ENCODE peak calls at places on chromosomes 6 and 20, in four cellular contexts. D is endothelial cell, J is RWPE2, X is progenitor cell of endocrine pancreas. U is an unnamed sample.
A peak's percentile ranks its signal among the peaks of the same experiment; 100 is the strongest.

GRCh38 chr6:117549606-117550005 is 52.7 kb downstream of the GOPC start:
- DNase-seq in J (no peak), X (no peak), D (no peak), U (no peak)

GRCh38 chr20:35542990-35543389 is 1.1 kb downstream of the ERGIC3 start:
- DNase-seq in D (no peak), X (no peak), J (no peak), U (no peak)

GRCh38 chr6:151284012-151284411 is 44.2 kb downstream of the AKAP12 start:
- DNase-seq in D (no peak), X (no peak), J (no peak), U (no peak)

GRCh38 chr6:36326351-36326995 is 10.2 kb downstream of the BNIP5 start:
- DNase-seq in D (no peak), J (no peak), X (no peak), U (peak; percentile 44)

GRCh38 chr20:47785900-47786762 is 850 bp upstream of the SULF2 start:
- DNase-seq in X (peak; percentile 57), J (no peak), D (peak; percentile 74), U (peak; percentile 78)

GRCh38 chr6:159380104-159380503 is 210.9 kb downstream of the FNDC1 start:
- DNase-seq in X (no peak), J (no peak), D (no peak), U (no peak)

GRCh38 chr6:112279044-112279916 is 24.9 kb upstream of the LAMA4 start:
- DNase-seq in D (no peak), J (no peak), X (no peak), U (no peak)

GRCh38 chr20:19757487-19757972 is 528 bp upstream of the RIN2 start:
- DNase-seq in J (peak; percentile 72), X (peak; percentile 63), D (peak; percentile 81), U (peak; percentile 81)

GRCh38 chr6:16278048-16278724 is 39.8 kb downstream of the GMPR start:
- DNase-seq in X (no peak), J (no peak), D (no peak), U (no peak)

GRCh38 chr6:49552596-49552995 is 2.1 kb downstream of the C6orf141 start:
- DNase-seq in D (no peak), X (no peak), J (no peak), U (no peak)

GRCh38 chr6:13013681-13014550 is 297.3 kb downstream of the PHACTR1 start:
- DNase-seq in J (no peak), D (peak; percentile 8), X (peak; percentile 14), U (peak; percentile 63)

GRCh38 chr6:150079604-150080003 is 10.7 kb upstream of the ULBP3 start:
- DNase-seq in D (no peak), J (no peak), X (no peak), U (no peak)

GRCh38 chr6:137883400-137883888 is 16.4 kb downstream of the TNFAIP3 start:
- DNase-seq in J (no peak), D (no peak), X (no peak), U (no peak)

GRCh38 chr6:45830441-45831139 is 185.1 kb downstream of the CLIC5 start:
- DNase-seq in J (no peak), D (no peak), X (no peak), U (no peak)

GRCh38 chr20:31260326-31260932 is 3.0 kb downstream of the DEFB115 start:
- DNase-seq in X (no peak), J (no peak), D (no peak), U (no peak)

GRCh38 chr20:58818585-58819285 is 32.0 kb downstream of the GNAS-AS1 start:
- DNase-seq in J (no peak), X (no peak), D (no peak), U (no peak)

GRCh38 chr6:78487401-78487800 is 379.9 kb upstream of the IRAK1BP1 start:
- DNase-seq in J (no peak), D (no peak), X (no peak), U (no peak)

GRCh38 chr6:31473780-31474725 is 23.9 kb upstream of the MICB start:
- DNase-seq in D (no peak), J (no peak), X (no peak), U (no peak)

GRCh38 chr6:5423251-5423650 is 161.9 kb downstream of the FARS2 start:
- DNase-seq in D (no peak), X (no peak), J (no peak), U (no peak)

GRCh38 chr6:136549359-136550044 is 720 bp downstream of the MAP7 start:
- DNase-seq in J (peak; percentile 59), X (peak; percentile 34), D (peak; percentile 11), U (peak; percentile 25)

GRCh38 chr20:50308513-50309279 is 118.1 kb downstream of the CEBPB start:
- DNase-seq in J (peak; percentile 100), X (no peak), D (peak; percentile 57), U (peak; percentile 52)

GRCh38 chr20:19056909-19057308 is 155.5 kb upstream of the SLC24A3 start:
- DNase-seq in D (no peak), J (no peak), X (no peak), U (no peak)

GRCh38 chr6:143149771-143150170 is 89.1 kb downstream of the AIG1 start:
- DNase-seq in D (no peak), J (no peak), X (no peak), U (no peak)

GRCh38 chr6:149545258-149545753 is 537 bp downstream of the PPIL4 start:
- DNase-seq in J (no peak), D (peak; percentile 44), X (no peak), U (peak; percentile 33)

GRCh38 chr6:166907373-166907841 is 48.9 kb downstream of the RNASET2 start:
- DNase-seq in J (no peak), D (no peak), X (no peak), U (no peak)

DNA sequence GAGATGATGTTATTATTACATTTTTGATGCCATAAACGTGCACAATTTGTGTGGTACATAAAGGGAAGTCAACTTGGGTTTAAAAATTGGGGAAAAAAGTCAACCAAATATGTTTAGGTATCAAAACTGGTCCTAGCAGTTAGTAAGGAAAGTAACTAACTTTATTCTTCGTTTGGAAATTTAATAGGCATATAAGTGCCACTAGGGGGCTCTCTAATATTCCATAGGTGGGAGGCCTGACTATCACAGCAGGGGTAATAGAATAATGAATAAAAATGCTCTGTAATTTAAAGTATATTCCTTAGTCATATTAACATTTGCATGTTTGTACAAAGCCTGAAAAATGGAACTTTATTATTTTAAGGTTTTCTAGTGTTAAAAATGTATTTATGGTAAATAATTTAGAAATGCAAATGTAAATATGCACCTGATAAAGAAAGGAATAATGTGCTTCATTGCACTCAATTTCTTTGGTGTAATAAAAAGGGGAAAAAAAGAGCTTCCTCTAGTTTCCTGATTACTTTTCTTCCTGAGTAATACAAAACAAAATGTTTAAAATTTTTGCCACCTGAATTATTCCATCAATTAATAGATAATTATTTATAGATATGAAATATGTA is 125.7 kb upstream of the HDAC2 start:
- DNase-seq in D (no peak), J (no peak), X (no peak), U (peak; percentile 12)
- TF ChIP-seq CTCF in D (peak; percentile 89), J (peak; percentile 89), X (peak; percentile 87), U (peak; percentile 93)

DNA sequence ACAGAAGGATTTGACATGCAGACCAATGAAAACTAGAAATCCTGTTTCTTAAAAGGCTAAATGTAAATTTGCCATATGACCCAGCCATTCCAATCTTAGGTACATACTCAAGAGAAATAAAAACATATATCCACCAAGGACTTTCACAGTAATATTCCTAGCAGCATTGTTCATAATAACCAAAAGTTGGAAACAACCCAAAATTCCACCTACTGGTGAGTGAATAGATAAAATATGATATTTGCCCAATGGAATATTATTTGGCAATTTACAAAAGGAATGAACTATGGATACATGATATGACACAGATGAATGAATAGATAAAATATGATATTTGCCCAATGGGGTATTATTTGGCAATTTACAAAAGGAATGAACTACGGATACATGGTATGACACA is 22.7 kb downstream of the MTCL3 start:
- DNase-seq in D (no peak), X (no peak), J (no peak), U (no peak)
- TF ChIP-seq CTCF in D (no peak), X (no peak), J (peak; percentile 21), U (no peak)

DNA sequence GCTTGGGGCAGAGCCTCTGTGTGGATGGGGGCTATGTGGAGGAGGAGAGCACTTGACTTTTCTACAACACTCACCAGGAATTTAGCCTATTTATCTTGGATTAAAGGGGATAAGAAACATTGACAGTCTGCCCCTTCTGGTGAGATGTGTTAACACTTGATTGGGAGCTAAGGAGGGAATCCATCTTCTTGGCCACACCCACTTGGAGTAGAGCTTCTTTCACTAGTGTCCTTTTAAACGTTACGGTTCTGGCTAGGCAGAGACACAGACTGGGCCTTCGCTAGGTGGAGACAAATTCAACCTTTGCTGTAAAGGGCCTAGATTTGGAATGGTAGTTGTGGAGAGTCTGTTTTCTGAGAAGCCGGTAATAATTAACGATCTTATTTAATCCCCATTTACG is 15.5 kb upstream of the TPBG start:
- DNase-seq in X (no peak), D (no peak), J (no peak), U (no peak)
- TF ChIP-seq CTCF in X (no peak), D (no peak), J (no peak), U (no peak)

DNA sequence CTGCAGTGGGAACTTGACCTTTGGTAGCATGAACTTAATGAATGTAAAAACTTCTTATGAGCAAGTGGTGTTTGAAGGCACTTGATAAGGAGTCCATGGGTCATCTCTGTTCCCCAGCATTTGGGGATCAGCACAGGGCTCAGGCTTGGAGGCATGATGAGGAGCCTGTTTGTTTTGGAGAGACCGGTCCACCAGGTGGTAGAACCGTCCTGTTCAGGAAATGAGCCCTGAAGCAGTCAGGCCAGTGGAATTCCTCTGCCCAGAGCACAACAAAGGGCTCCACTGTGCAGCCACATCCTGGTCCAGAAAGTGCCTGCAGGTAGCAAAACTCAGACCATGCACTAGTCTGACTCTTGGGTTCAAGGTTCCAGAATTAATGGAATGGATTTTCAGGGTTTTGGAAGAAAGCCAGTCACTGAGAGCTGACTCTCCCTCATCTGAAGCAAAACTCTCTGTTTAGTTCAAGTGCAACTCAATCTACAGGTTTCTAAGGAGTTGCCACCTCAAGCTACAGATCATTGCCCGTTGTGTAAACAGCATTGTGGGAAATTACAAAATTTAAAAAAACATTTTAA is 52.3 kb upstream of the ADGRF1 start:
- DNase-seq in D (no peak), J (no peak), X (no peak), U (no peak)
- TF ChIP-seq CTCF in D (no peak), J (peak; percentile 52), X (no peak), U (no peak)

DNA sequence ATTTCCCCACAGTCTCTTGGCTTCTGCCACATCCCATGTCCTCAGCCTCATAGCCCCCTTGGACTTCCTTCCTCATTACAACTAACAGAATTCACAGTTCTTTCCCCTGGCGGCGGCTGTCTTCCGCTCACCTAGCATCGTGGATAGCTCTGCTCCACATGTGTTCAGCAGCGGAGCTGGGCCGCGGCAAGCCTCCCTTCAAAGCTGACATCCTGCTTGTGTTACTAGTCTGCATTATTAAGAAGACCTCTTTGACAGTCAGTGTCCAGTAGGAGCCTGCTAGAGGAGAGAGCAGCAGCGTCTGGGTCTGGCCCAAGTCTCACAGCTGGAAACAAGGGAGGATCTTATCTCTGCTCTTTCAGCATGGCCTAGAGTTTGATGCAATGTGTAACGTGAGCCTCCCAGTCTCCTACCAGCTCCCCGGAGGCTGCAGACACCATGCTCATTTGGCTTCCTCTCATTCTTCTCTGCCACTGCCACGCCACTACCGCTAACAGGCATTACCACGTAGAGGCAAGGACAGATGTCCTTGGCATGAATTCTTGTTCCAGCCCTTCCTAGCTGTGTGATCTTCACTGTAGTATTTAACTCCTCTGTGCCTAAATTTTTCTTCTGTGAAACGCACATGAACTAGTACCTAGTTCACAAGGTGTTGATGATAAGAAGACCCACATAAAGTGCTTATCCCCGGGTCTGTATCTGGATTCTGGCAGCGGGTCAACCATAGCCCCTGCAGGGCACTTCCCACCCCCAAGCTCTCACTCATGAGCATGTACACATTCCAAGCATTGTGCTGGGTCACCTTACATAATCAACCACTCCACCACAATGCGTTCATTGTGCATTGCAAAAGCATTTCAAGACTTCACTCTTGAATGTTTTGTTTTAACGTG is 107.1 kb upstream of the BACH2 start:
- DNase-seq in D (no peak), J (no peak), X (no peak), U (peak; percentile 15)
- TF ChIP-seq CTCF in D (no peak), J (no peak), X (no peak), U (no peak)